ENCODE peak calls at places on chromosome 4, in five cellular contexts. O is thoracic aorta; Z is H7; M is T-helper 2 cell treated with Interferon-gamma antibody and Interleukin-4, amounts not matched to agents 5 μg/mL and 100 μg/mL, for 36 hours; F is NAMALWA. Y is an unnamed sample.

GRCh38 chr4:99642725-99643489 is 14.7 kb downstream of the C4orf54 start:
- DNase-seq in F (no peak), Z (no peak), O (peak), M (no peak), Y (peak)

GRCh38 chr4:123398803-123399637 is 2.4 kb downstream of the SPRY1 start:
- DNase-seq in F (no peak), O (no peak), M (peak), Z (no peak), Y (no peak)

GRCh38 chr4:68433582-68433981 is 13.7 kb upstream of the TMPRSS11E start:
- DNase-seq in M (no peak), F (no peak), O (no peak), Z (no peak), Y (no peak)

GRCh38 chr4:124334119-124334518 is 378.4 kb downstream of the ANKRD50 start:
- DNase-seq in F (peak), Z (peak), O (no peak), M (no peak), Y (no peak)

GRCh38 chr4:700587-701264 is 4.9 kb upstream of the PCGF3 start:
- DNase-seq in O (no peak), Z (no peak), F (no peak), M (no peak), Y (no peak)

GRCh38 chr4:45944000-45944399 is 179.9 kb downstream of the GABRG1 start:
- DNase-seq in F (peak), Z (no peak), O (no peak), M (no peak), Y (no peak)

GRCh38 chr4:8131826-8132225 is 26.8 kb downstream of the ABLIM2 start:
- DNase-seq in M (no peak), Z (no peak), F (no peak), O (no peak), Y (no peak)

GRCh38 chr4:1049591-1049905 is 38.1 kb downstream of the FGFRL1 start:
- DNase-seq in M (no peak), Z (no peak), F (no peak), O (no peak), Y (no peak)

GRCh38 chr4:577499-578450 is 1.7 kb upstream of the TMEM271 start:
- DNase-seq in O (no peak), M (no peak), F (no peak), Z (peak), Y (no peak)

Y was measured in GOT3.